ENCODE peak calls at places on chromosome 13, in ten cellular contexts. X, P, N, G, E, D, R, A, Z and W are unnamed samples.
A peak's percentile ranks its signal among the peaks of the same experiment; 100 is the strongest.

GRCh38 chr13:20824762-20825161 is 51.0 kb upstream of the EEF1AKMT1 start:
- DNase-seq in X (no peak), P (no peak), N (no peak), G (no peak), E (no peak), D (no peak), R (no peak), A (no peak), Z (no peak), W (no peak)

GRCh38 chr13:23808803-23809202 is 80.4 kb downstream of the MIPEP start:
- DNase-seq in X (no peak), P (no peak), N (no peak), G (no peak), E (no peak), D (no peak), R (no peak), A (no peak), Z (no peak), W (no peak)

GRCh38 chr13:40440990-40441820 is 225.2 kb downstream of the FOXO1 start:
- DNase-seq in X (peak; percentile 22), P (no peak), N (no peak), G (peak; percentile 68), E (no peak), D (no peak), R (peak; percentile 35), A (no peak), Z (peak; percentile 73), W (no peak)

GRCh38 chr13:101292711-101293110 is 123.6 kb downstream of the NALCN start:
- DNase-seq in X (no peak), P (no peak), N (no peak), G (no peak), E (no peak), D (no peak), R (no peak), A (no peak), Z (no peak), W (no peak)

GRCh38 chr13:85419611-85420010 is 379.6 kb downstream of the SLITRK6 start:
- DNase-seq in X (peak; percentile 74), P (no peak), N (no peak), G (no peak), E (no peak), D (no peak), R (no peak), A (no peak), Z (no peak), W (no peak)

GRCh38 chr13:38687246-38688229 is 661 bp downstream of the FREM2 start:
- DNase-seq in X (peak; percentile 34), P (no peak), N (no peak), G (peak; percentile 46), E (no peak), D (no peak), R (peak; percentile 62), A (no peak), Z (no peak), W (no peak)

GRCh38 chr13:75440100-75440499 is 41.9 kb downstream of the TBC1D4 start:
- DNase-seq in X (no peak), P (no peak), N (no peak), G (no peak), E (no peak), D (no peak), R (no peak), A (no peak), Z (no peak), W (no peak)

GRCh38 chr13:98918771-98919170 is 59.1 kb downstream of the DOCK9 start:
- DNase-seq in X (no peak), P (no peak), N (no peak), G (no peak), E (peak; percentile 12), D (no peak), R (no peak), A (no peak), Z (no peak), W (peak; percentile 69)

GRCh38 chr13:106626473-106626872 is 58.5 kb upstream of the ARGLU1 start:
- DNase-seq in X (no peak), P (no peak), N (no peak), G (no peak), E (no peak), D (no peak), R (no peak), A (no peak), Z (no peak), W (no peak)